ENCODE peak calls at places on chromosomes 1 and 21, in four cellular contexts. One of them, this sample, is unnamed.

GRCh38 chr1:156860113-156860638 is 489 bp upstream of the NTRK1 start:
- DNase-seq in A549: peak; percentile 48
- DNase-seq in Panc1: no peak
- DNase-seq in neural crest cell: peak; percentile 57
- DNase-seq in this sample: peak; percentile 85

GRCh38 chr1:42176902-42177519 is 12.5 kb upstream of the GUCA2A start:
- DNase-seq in A549: peak; percentile 56
- DNase-seq in Panc1: peak; percentile 24
- DNase-seq in neural crest cell: no peak
- DNase-seq in this sample: peak; percentile 63

GRCh38 chr1:149849246-149849946 is 50.0 kb upstream of the BOLA1 start:
- DNase-seq in A549: no peak
- DNase-seq in Panc1: no peak
- DNase-seq in neural crest cell: peak; percentile 0
- DNase-seq in this sample: no peak

GRCh38 chr1:179080866-179081695 is 789 bp upstream of the TOR3A start:
- DNase-seq in A549: no peak
- DNase-seq in Panc1: no peak
- DNase-seq in neural crest cell: no peak
- DNase-seq in this sample: no peak

GRCh38 chr1:62720946-62721554 is 32.9 kb upstream of the DOCK7 start:
- DNase-seq in A549: no peak
- DNase-seq in Panc1: no peak
- DNase-seq in neural crest cell: no peak
- DNase-seq in this sample: no peak

GRCh38 chr1:29249170-29249691 is 12.9 kb downstream of the PTPRU start:
- DNase-seq in A549: no peak
- DNase-seq in Panc1: no peak
- DNase-seq in neural crest cell: no peak
- DNase-seq in this sample: no peak

GRCh38 chr1:20555025-20555757 is 2.8 kb downstream of the FAM43B start:
- DNase-seq in A549: no peak
- DNase-seq in Panc1: no peak
- DNase-seq in neural crest cell: no peak
- DNase-seq in this sample: no peak

GRCh38 chr1:39898648-39899603 is 2.8 kb downstream of the MYCL start:
- DNase-seq in A549: peak; percentile 72
- DNase-seq in Panc1: no peak
- DNase-seq in neural crest cell: peak; percentile 74
- DNase-seq in this sample: no peak

GRCh38 chr1:9882945-9883303 is 27.1 kb downstream of the CTNNBIP1 start:
- DNase-seq in A549: no peak
- DNase-seq in Panc1: no peak
- DNase-seq in neural crest cell: no peak
- DNase-seq in this sample: no peak

GRCh38 chr1:204150702-204151561 is 912 bp downstream of the ETNK2 start:
- DNase-seq in A549: no peak
- DNase-seq in Panc1: no peak
- DNase-seq in neural crest cell: no peak
- DNase-seq in this sample: no peak

GRCh38 chr21:38171723-38172344 is 85.0 kb upstream of the KCNJ15 start:
- DNase-seq in A549: peak; percentile 41
- DNase-seq in Panc1: no peak
- DNase-seq in neural crest cell: peak; percentile 10
- DNase-seq in this sample: no peak

GRCh38 chr1:70675737-70676156 is 264.7 kb downstream of the CTH start:
- DNase-seq in A549: no peak
- DNase-seq in Panc1: no peak
- DNase-seq in neural crest cell: no peak
- DNase-seq in this sample: no peak

GRCh38 chr1:154768456-154769125 is 101.5 kb downstream of the KCNN3 start:
- DNase-seq in A549: no peak
- DNase-seq in Panc1: no peak
- DNase-seq in neural crest cell: no peak
- DNase-seq in this sample: no peak

GRCh38 chr1:13666317-13666716 is 33.7 kb upstream of the PRDM2 start:
- DNase-seq in A549: no peak
- DNase-seq in Panc1: no peak
- DNase-seq in neural crest cell: no peak
- DNase-seq in this sample: no peak

GRCh38 chr1:14369526-14370213 is 228.8 kb upstream of the KAZN start:
- DNase-seq in A549: no peak
- DNase-seq in Panc1: no peak
- DNase-seq in neural crest cell: no peak
- DNase-seq in this sample: no peak

GRCh38 chr1:177975588-177976495 is 6.0 kb upstream of the SEC16B start:
- DNase-seq in A549: peak; percentile 21
- DNase-seq in Panc1: no peak
- DNase-seq in neural crest cell: no peak
- DNase-seq in this sample: no peak

GRCh38 chr21:42308914-42309752 is 6.1 kb downstream of the TFF3 start:
- DNase-seq in A549: no peak
- DNase-seq in Panc1: no peak
- DNase-seq in neural crest cell: no peak
- DNase-seq in this sample: no peak

GRCh38 chr1:60281360-60281932 is 207.9 kb upstream of the C1orf87 start:
- DNase-seq in A549: peak; percentile 57
- DNase-seq in Panc1: peak; percentile 43
- DNase-seq in neural crest cell: peak; percentile 54
- DNase-seq in this sample: peak; percentile 34

GRCh38 chr1:37446874-37447273 is 27.5 kb upstream of the ZC3H12A start:
- DNase-seq in A549: no peak
- DNase-seq in Panc1: no peak
- DNase-seq in neural crest cell: no peak
- DNase-seq in this sample: no peak

GRCh38 chr1:198699167-198700015 is 60.6 kb downstream of the PTPRC start:
- DNase-seq in A549: peak; percentile 55
- DNase-seq in Panc1: peak; percentile 43
- DNase-seq in neural crest cell: peak; percentile 63
- DNase-seq in this sample: no peak

GRCh38 chr1:54096491-54097235 is 43.3 kb downstream of the TCEANC2 start:
- DNase-seq in A549: no peak
- DNase-seq in Panc1: no peak
- DNase-seq in neural crest cell: no peak
- DNase-seq in this sample: no peak

GRCh38 chr1:87765686-87766085 is 437.0 kb downstream of the LMO4 start:
- DNase-seq in A549: peak; percentile 15
- DNase-seq in Panc1: no peak
- DNase-seq in neural crest cell: no peak
- DNase-seq in this sample: no peak

GRCh38 chr1:113871597-113872113 is at the start of gene PTPN22:
- DNase-seq in A549: no peak
- DNase-seq in Panc1: no peak
- DNase-seq in neural crest cell: no peak
- DNase-seq in this sample: peak; percentile 70

GRCh38 chr1:108053291-108054023 is 88.5 kb upstream of the VAV3 start:
- DNase-seq in A549: no peak
- DNase-seq in Panc1: no peak
- DNase-seq in neural crest cell: no peak
- DNase-seq in this sample: no peak

GRCh38 chr1:15973772-15974171 is 2.1 kb downstream of the ZBTB17 start:
- DNase-seq in A549: no peak
- DNase-seq in Panc1: no peak
- DNase-seq in neural crest cell: no peak
- DNase-seq in this sample: no peak

GRCh38 chr1:24921938-24922662 is 8.0 kb downstream of the RUNX3 start:
- DNase-seq in A549: no peak
- DNase-seq in Panc1: no peak
- DNase-seq in neural crest cell: no peak
- DNase-seq in this sample: no peak

GRCh38 chr1:219582310-219582709 is 30.6 kb downstream of the ZC3H11B start:
- DNase-seq in A549: no peak
- DNase-seq in Panc1: no peak
- DNase-seq in neural crest cell: no peak
- DNase-seq in this sample: no peak

GRCh38 chr21:42574234-42575027 is 60.8 kb downstream of the SLC37A1 start:
- DNase-seq in A549: no peak
- DNase-seq in Panc1: no peak
- DNase-seq in neural crest cell: no peak
- DNase-seq in this sample: no peak

GRCh38 chr1:29397256-29397590 is 160.9 kb downstream of the PTPRU start:
- DNase-seq in A549: no peak
- DNase-seq in Panc1: no peak
- DNase-seq in neural crest cell: no peak
- DNase-seq in this sample: no peak

GRCh38 chr1:160006312-160006940 is 25.4 kb downstream of the PIGM start:
- DNase-seq in A549: peak; percentile 80
- DNase-seq in Panc1: peak; percentile 28
- DNase-seq in neural crest cell: peak; percentile 62
- DNase-seq in this sample: peak; percentile 81

GRCh38 chr1:53140451-53140850 is 2.0 kb downstream of the SLC1A7 start:
- DNase-seq in A549: no peak
- DNase-seq in Panc1: no peak
- DNase-seq in neural crest cell: no peak
- DNase-seq in this sample: no peak

GRCh38 chr1:22710688-22711024 is at the start of gene EPHB2:
- DNase-seq in A549: no peak
- DNase-seq in Panc1: no peak
- DNase-seq in neural crest cell: peak; percentile 58
- DNase-seq in this sample: no peak

DNA sequence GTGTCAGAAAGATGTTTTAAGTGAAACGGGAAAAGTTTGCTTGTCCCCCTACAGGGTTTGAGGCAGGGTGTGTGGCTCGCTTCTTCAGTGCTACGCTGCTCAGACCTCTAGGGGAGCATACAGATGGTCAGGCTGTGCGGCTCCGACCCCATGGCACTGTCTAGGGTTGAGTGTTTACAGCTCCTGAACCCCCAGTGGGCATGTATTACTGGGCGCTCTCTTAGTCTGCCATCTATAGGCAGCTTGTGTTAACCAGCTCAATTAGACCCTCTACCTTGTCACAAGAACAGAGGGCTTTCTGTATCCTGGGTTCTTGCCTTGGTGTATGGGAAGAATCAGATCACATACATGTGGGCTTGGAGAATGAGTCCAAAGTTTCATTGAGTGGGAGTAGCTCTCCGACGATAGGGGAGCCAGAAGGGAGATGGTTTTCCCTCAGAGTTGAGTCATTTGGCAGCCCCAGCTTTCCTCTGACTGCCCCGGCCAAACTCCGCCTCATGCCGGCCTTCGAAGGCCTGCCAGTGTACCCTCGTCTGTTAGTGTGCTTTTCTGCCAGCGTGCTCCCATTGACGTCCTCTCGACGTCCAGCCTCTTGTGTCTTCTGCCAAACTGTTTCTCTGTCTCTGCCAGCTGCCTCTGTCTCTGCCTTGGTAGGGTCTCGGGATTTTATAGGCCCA is 38.6 kb upstream of the ADGRL4 start:
- DNase-seq in A549: no peak
- DNase-seq in Panc1: no peak
- DNase-seq in neural crest cell: no peak
- DNase-seq in this sample: no peak
- TF ChIP-seq CTCF in A549: no peak
- TF ChIP-seq CTCF in Panc1: no peak
- TF ChIP-seq CTCF in neural crest cell: no peak
- TF ChIP-seq CTCF in this sample: no peak

DNA sequence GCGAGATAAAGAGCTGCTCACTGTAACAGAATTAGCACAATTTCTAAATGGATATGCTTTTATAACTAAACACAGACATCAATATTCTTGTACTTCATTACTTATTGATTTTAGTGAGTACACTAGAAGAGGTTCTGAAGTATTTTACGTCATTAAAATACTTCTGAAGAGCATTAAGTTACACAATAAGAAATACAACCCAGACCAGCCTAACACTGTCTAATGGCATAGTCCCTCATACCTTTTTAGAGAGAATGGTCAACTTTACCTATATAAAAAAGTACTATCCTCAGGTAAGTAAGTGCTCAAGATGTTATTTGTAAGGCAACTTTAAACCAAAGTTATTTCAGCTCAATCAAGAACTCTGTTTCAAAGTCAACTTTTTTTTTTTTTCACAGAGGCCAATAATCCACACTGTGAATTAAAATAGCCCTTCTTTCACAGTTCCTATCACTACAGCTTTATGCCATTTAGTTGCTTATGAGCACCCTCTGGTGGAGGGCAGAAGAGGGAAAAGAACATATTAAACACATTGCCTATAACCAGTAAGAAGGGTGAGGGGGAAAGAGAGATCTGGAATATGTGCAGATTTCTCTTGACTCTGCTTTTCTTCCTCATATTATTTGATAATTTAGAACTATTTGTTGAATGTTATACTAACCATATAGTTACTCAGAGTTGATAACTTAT is 182.1 kb upstream of the DMRTA2 start:
- DNase-seq in A549: peak; percentile 35
- DNase-seq in Panc1: peak; percentile 41
- DNase-seq in neural crest cell: no peak
- DNase-seq in this sample: peak; percentile 29
- TF ChIP-seq CTCF in A549: peak; percentile 55
- TF ChIP-seq CTCF in Panc1: peak; percentile 64
- TF ChIP-seq CTCF in neural crest cell: peak; percentile 70
- TF ChIP-seq CTCF in this sample: peak; percentile 46

GRCh38 chr1:41038110-41038509 is 16.6 kb upstream of the SLFNL1 start:
- DNase-seq in A549: no peak
- DNase-seq in Panc1: no peak
- DNase-seq in neural crest cell: no peak
- DNase-seq in this sample: no peak
- TF ChIP-seq CTCF in A549: peak; percentile 24
- TF ChIP-seq CTCF in Panc1: peak; percentile 56
- TF ChIP-seq CTCF in neural crest cell: no peak
- TF ChIP-seq CTCF in this sample: no peak

DNA sequence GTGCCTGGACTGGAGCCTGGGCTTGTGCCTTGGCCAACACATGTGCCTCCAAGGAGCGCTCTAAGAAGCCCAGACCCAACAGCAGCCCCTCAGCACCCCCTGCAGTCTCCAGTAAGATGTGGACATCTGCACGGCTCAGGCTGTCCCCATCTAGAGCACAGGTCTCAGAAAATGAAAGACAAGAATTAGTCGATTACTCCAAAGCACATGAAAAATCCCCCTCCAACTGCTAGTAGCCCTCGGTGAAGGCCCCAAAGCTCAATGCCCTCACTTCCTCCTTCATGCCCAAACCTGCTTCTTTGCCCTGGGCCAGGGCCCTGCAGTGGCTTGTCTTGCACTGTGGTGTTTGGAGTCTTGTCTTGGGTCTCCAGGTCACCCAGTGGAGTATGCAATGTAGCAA is 21.9 kb upstream of the ERO1B start:
- DNase-seq in A549: no peak
- DNase-seq in Panc1: no peak
- DNase-seq in neural crest cell: no peak
- DNase-seq in this sample: peak; percentile 62
- TF ChIP-seq CTCF in A549: no peak
- TF ChIP-seq CTCF in Panc1: no peak
- TF ChIP-seq CTCF in neural crest cell: no peak
- TF ChIP-seq CTCF in this sample: peak; percentile 19